ENCODE peak calls at places on chromosomes 13 and 19, in six cellular contexts. One of them, this sample, is unnamed.

GRCh38 chr19:27741236-27741635 is 1471.7 kb downstream of the UQCRFS1 start:
- DNase-seq in AG10803: no peak
- DNase-seq in T-helper 17 cell: no peak
- DNase-seq in SHP77: no peak
- DNase-seq in MV-4-11: no peak
- DNase-seq in anterior cingulate cortex: no peak
- DNase-seq in this sample: no peak

GRCh38 chr13:47310376-47310775 is 413.5 kb upstream of the HTR2A start:
- DNase-seq in T-helper 17 cell: no peak
- DNase-seq in anterior cingulate cortex: no peak
- DNase-seq in AG10803: no peak
- DNase-seq in MV-4-11: no peak
- DNase-seq in SHP77: peak
- DNase-seq in this sample: no peak

GRCh38 chr13:99308481-99309087 is 1.4 kb upstream of the GPR183 start:
- DNase-seq in MV-4-11: no peak
- DNase-seq in SHP77: no peak
- DNase-seq in AG10803: peak
- DNase-seq in T-helper 17 cell: no peak
- DNase-seq in anterior cingulate cortex: no peak
- DNase-seq in this sample: no peak

GRCh38 chr19:18795540-18795939 is 4.4 kb upstream of the COMP start:
- DNase-seq in T-helper 17 cell: no peak
- DNase-seq in MV-4-11: no peak
- DNase-seq in anterior cingulate cortex: no peak
- DNase-seq in AG10803: peak
- DNase-seq in SHP77: no peak
- DNase-seq in this sample: no peak

GRCh38 chr19:46862504-46862835 is 1.7 kb downstream of the ARHGAP35 start:
- DNase-seq in anterior cingulate cortex: no peak
- DNase-seq in T-helper 17 cell: no peak
- DNase-seq in MV-4-11: no peak
- DNase-seq in AG10803: no peak
- DNase-seq in SHP77: no peak
- DNase-seq in this sample: no peak

GRCh38 chr13:33193428-33193974 is 92.1 kb downstream of the STARD13 start:
- DNase-seq in AG10803: no peak
- DNase-seq in T-helper 17 cell: no peak
- DNase-seq in SHP77: no peak
- DNase-seq in MV-4-11: no peak
- DNase-seq in anterior cingulate cortex: no peak
- DNase-seq in this sample: no peak

GRCh38 chr19:16661480-16662034 is 618 bp downstream of the TMEM38A start:
- DNase-seq in anterior cingulate cortex: no peak
- DNase-seq in MV-4-11: no peak
- DNase-seq in T-helper 17 cell: no peak
- DNase-seq in SHP77: peak
- DNase-seq in AG10803: no peak
- DNase-seq in this sample: no peak

GRCh38 chr13:106566682-106567420 is 1.1 kb downstream of the ARGLU1 start:
- DNase-seq in T-helper 17 cell: no peak
- DNase-seq in anterior cingulate cortex: no peak
- DNase-seq in AG10803: peak
- DNase-seq in SHP77: peak
- DNase-seq in MV-4-11: peak
- DNase-seq in this sample: no peak